ENCODE peak calls at places on chromosomes 4 and X, in four cellular contexts. Y, P, C and H are unnamed samples.

GRCh38 chr4:2712261-2712842 is 43.8 kb downstream of the TNIP2 start:
- DNase-seq in Y (no peak), P (no peak), C (peak), H (no peak)

GRCh38 chr4:13988347-13989265 is 361.1 kb upstream of the BOD1L1 start:
- DNase-seq in Y (no peak), P (peak), C (no peak), H (no peak)

GRCh38 chrX:68754406-68754805 is 74.4 kb upstream of the EFNB1 start:
- DNase-seq in Y (no peak), P (no peak), C (no peak), H (no peak)

GRCh38 chrX:43958529-43958928 is 14.7 kb downstream of the NDP start:
- DNase-seq in Y (peak), P (peak), C (peak), H (no peak)

GRCh38 chrX:115372026-115372610 is 82.6 kb downstream of the LUZP4 start:
- DNase-seq in Y (no peak), P (no peak), C (peak), H (no peak)

GRCh38 chrX:104113237-104113965 is 1.1 kb downstream of the ZCCHC18 start:
- DNase-seq in Y (peak), P (no peak), C (peak), H (no peak)

GRCh38 chr4:122731676-122732075 is 828 bp upstream of the BBS12 start:
- DNase-seq in Y (no peak), P (no peak), C (no peak), H (no peak)

GRCh38 chr4:138186264-138186663 is 55.9 kb downstream of the SLC7A11 start:
- DNase-seq in Y (no peak), P (no peak), C (peak), H (no peak)

GRCh38 chrX:69379412-69379811 is 124.7 kb upstream of the NALF2 start:
- DNase-seq in Y (no peak), P (no peak), C (no peak), H (peak)

GRCh38 chr4:76767983-76768382 is 130.0 kb downstream of the SOWAHB start:
- DNase-seq in Y (no peak), P (no peak), C (no peak), H (no peak)

DNA sequence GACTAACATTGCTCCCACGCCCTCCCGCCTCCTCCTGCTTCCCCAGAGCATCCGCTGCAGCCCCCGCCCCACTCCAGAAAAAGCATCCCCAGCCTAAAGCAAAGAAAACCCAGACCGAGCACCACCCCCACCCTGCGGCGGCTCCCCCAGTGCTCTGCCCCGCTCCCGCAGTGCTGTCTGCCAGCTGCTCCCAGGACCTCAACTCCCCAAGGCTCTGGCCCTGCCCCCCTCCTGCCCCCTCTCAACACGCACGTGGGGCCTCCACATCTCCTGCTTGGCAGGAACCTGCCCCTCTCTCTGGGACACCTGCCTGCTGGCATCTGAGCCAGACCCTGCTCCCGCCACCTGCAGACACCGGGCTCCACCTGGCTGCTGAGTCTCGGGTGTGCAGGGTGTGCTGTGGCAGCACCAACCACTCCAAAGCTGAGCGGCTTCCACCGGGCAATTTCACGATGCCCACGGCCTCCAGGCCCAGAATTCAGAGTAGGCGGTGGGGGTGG is 79.4 kb downstream of the FAM53A start:
- DNase-seq in Y (no peak), P (no peak), C (no peak), H (no peak)
- TF ChIP-seq CTCF in Y (no peak), P (no peak), C (no peak), H (no peak)

GRCh38 chrX:110989869-110990268 is 106.1 kb upstream of the PAK3 start:
- DNase-seq in Y (no peak), P (no peak), C (no peak), H (no peak)

GRCh38 chrX:110989447-110989846 is 106.5 kb upstream of the PAK3 start:
- DNase-seq in Y (no peak), P (no peak), C (no peak), H (no peak)

GRCh38 chrX:110987292-110987691 is 108.7 kb upstream of the PAK3 start:
- DNase-seq in Y (no peak), P (no peak), C (peak), H (no peak)

DNA sequence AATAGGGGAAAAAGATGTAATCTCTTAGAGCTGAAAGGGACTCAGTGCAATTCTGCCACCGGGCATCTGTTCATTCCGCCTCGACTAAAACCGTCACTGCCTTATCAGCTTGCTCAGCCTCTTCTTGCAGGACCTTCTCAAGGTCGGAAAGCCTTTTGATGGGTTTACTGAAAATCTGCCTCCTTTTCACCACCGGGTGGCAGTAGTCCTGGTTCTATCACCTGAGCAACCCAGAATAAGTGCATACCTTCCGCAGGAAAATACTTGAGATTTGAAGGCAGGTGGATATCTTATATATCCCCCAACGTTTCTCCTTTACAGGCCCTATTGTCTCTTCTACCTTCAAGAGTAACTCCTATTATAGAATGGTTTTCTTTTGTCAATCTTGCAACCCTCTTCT is 103.4 kb upstream of the PAK3 start:
- DNase-seq in Y (peak), P (peak), C (peak), H (no peak)
- TF ChIP-seq CTCF in Y (no peak), P (peak), C (peak), H (peak)

DNA sequence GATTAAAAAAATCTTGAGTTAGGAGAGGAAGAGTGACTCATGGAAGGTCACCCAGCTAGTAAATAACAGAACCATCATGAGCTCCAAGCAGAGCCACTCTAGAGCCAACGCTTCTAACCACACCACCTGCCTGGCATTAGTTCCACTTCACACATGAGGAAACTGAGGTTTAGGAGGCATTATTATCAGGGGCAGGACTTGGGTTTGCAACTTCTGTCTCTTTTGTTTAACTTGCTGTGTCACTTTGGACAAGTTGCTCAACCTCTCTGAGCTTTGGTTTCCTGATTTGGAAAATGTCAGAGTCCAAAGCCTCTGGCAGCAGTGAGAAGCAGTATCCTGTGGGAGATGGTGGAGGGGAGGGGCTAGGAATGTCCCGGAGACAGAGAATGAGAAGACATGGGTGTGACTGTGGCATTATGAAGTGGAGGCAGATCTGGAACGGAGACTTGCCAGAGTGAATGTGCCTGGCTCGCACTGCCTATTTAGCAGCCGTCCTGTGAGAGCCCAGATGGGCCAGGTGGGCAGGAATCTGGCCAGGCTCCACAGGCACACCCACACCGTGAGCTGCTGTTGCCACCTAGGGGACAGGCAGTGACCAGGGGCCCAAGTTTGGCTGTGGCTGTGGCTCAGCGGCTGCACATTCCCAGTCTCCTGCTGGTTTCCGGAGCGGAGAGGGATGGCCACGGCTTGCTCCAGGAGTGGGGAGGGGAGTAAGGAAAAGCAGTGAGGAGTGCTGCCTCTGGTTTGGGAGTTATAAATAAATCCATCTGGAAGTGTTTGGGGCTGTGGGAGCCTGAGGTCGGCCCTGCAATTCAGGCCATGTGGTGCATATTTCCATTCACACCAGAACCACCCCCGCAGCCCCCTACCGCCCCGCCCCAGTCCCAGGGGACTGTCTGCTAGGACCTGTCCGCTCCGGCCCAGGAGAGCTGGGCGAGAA is 93.4 kb downstream of the NHSL2 start:
- DNase-seq in Y (no peak), P (peak), C (peak), H (peak)
- TF ChIP-seq CTCF in Y (no peak), P (peak), C (peak), H (peak)

DNA sequence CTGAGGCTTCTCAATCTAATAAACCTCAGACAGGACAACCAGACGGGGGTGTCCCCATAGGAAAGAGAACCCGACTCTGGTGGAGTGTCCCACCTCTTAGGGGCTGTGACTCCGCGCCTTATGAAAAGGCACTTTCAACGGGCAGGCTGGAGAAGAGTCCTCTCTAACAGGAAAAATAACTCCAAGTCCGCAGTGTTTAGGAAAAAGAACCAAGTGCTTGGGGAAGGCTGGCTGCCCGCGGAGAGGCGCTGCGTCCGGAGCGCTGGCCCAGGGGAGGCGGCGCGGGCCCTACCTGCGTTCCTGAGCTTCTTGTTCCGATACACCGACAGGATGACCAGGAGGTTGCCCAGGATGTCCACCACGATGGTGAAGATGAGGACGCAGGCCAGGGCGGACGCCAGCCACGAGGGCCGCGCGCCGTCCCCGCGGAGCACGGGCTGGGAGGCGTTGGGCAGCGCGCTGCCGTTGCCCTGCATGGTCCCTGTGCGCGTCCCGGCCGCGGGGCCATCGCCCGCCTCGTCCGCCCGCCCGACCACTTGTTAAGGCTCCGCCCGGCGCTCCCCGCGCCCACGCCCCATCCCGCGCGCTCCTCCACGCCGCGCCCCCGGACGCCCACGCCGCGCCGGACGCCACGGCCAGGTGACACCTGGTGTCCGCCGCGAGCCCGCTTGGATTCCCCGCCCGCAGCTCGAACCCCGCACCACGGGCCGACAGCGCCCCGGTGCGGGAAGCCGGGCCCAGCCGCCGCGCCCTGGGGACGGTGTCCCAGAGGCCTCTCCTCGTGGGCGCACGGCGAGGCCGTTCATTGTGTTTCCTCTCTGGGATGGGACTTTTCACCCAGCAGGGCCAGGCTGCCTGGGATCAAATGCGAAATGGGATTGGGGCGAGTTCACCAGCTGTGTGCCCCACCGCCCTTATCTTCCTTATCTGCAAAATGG is at the start of gene MTNR1A:
- DNase-seq in Y (no peak), P (no peak), C (peak), H (peak)
- TF ChIP-seq CTCF in Y (no peak), P (no peak), C (peak), H (peak)

GRCh38 chr4:75432683-75433082 is 81.5 kb downstream of the RCHY1 start:
- DNase-seq in Y (no peak), P (peak), C (peak), H (no peak)
- TF ChIP-seq CTCF in Y (peak), P (peak), C (peak), H (peak)

DNA sequence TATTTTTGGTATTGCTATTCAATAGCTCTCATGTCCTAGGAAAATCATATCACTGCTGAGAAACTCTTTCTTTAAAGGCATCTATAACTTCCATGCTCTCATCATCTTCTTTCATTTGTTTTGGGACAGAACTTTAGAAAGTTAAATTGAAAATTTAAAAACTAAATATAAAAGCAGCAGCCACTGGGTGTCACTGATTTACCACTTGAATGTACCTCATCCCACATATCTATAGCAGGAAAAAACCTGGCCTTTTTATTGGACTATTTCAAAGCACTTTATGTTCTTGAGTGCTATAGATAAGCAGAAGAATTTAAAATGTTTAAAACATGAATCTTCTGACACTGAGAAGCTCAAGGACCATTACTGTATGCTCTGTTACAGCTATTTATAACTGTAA is 165.3 kb upstream of the TTC29 start:
- DNase-seq in Y (no peak), P (no peak), C (no peak), H (no peak)
- TF ChIP-seq CTCF in Y (no peak), P (peak), C (peak), H (peak)

GRCh38 chr4:174260099-174260498 is 23.4 kb downstream of the FBXO8 start:
- DNase-seq in Y (no peak), P (no peak), C (no peak), H (no peak)

GRCh38 chr4:174263445-174263736 is 20.1 kb downstream of the FBXO8 start:
- DNase-seq in Y (no peak), P (no peak), C (no peak), H (no peak)

GRCh38 chr4:174262624-174263444 is 20.6 kb downstream of the FBXO8 start:
- DNase-seq in Y (no peak), P (no peak), C (no peak), H (no peak)

GRCh38 chr4:174266416-174266815 is 17.1 kb downstream of the FBXO8 start:
- DNase-seq in Y (no peak), P (no peak), C (no peak), H (no peak)

GRCh38 chr4:174265917-174266316 is 17.6 kb downstream of the FBXO8 start:
- DNase-seq in Y (no peak), P (no peak), C (no peak), H (no peak)
- TF ChIP-seq CTCF in Y (no peak), P (no peak), C (no peak), H (no peak)

DNA sequence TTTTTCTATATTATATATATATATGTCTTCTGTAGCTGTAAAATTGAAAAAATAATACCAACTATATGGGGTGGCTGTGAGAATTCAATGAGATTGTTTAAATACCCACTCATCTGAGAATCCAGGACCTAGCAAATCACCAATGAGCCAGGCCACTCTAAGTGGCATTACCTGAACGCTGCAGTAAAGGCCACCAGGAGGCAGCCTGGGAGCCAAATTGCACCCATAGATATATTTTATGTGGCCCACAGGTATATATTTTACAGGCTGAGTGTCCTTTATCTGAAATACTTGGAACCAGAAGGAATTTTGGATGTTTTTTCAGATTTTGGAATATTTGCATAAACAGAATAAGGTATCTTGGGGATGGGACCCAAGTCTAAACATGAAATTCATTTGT is 58.2 kb upstream of the C4orf50 start:
- DNase-seq in Y (no peak), P (no peak), C (peak), H (no peak)
- TF ChIP-seq CTCF in Y (no peak), P (no peak), C (peak), H (peak)

DNA sequence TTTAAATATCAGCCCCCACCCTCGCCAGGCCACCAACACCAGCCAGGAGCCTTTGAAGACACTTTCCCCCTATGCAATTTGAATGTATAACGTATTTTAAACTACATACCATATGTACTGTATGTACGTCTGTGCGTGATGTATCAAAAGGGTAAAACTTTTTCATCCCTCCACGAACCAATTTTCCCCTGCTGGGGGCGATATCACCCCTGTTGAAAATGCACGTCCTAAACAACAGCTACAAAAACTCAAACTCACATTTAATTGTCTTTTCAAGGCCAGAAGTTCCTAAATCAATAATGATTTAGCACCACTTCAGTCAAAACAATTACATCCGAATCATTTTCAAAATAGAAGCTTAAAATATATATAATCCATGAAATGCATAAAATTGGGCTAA is 1.4 kb downstream of the VEGFD start:
- DNase-seq in Y (no peak), P (no peak), C (no peak), H (no peak)
- TF ChIP-seq CTCF in Y (no peak), P (no peak), C (peak), H (no peak)

GRCh38 chrX:83419030-83419792 is 88.9 kb upstream of the POU3F4 start:
- DNase-seq in Y (no peak), P (no peak), C (peak), H (no peak)

DNA sequence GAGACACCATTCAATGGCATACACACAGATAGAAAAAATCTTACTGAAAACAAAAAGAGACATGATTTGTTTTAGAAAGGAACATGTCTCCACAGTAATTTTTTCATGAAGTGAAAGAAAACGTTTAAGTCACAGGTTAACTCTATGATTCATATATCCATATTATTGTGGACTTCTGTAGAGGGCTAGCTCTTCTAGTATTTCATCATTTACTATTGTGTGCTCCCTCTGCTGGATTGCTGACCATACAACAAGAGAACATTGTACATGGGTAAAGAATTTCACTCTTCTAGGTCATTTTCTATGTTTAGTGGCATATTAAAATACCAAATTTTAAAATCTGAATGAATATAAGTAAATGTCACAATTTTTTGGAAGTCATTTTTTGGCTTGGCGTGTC is 91.8 kb upstream of the POU3F4 start:
- DNase-seq in Y (no peak), P (no peak), C (no peak), H (no peak)
- TF ChIP-seq CTCF in Y (no peak), P (no peak), C (peak), H (no peak)